ENCODE peak calls at places on chromosomes 6 and 20, in six cellular contexts. C is Peyer's patch, W is tibial nerve, L is thyroid gland, Y is ovary, H is IMR-90. I is an unnamed sample.

GRCh38 chr6:17086469-17086868 is 15.4 kb upstream of the STMND1 start:
- DNase-seq in C (no peak), W (peak; percentile 69), L (peak; percentile 37), Y (no peak), H (peak; percentile 83), I (peak; percentile 74)

GRCh38 chr6:129748212-129748900 is 38.4 kb upstream of the ARHGAP18 start:
- DNase-seq in C (peak; percentile 61), W (peak; percentile 11), L (no peak), Y (no peak), H (peak; percentile 61), I (no peak)

GRCh38 chr20:52494244-52494643 is 302.7 kb upstream of the ZFP64 start:
- DNase-seq in C (no peak), W (no peak), L (no peak), Y (no peak), H (peak; percentile 98), I (no peak)

GRCh38 chr6:168206681-168207274 is 112.8 kb downstream of the DACT2 start:
- DNase-seq in C (no peak), W (no peak), L (peak; percentile 47), Y (no peak), H (no peak), I (peak; percentile 33)

GRCh38 chr6:148808786-148809304 is 62.0 kb downstream of the UST start:
- DNase-seq in C (no peak), W (no peak), L (no peak), Y (no peak), H (no peak), I (no peak)

GRCh38 chr6:4861564-4861963 is 85.4 kb downstream of the CDYL start:
- DNase-seq in C (no peak), W (no peak), L (no peak), Y (no peak), H (no peak), I (no peak)

GRCh38 chr6:67646550-67646949 is 988.5 kb upstream of the ADGRB3 start:
- DNase-seq in C (no peak), W (no peak), L (no peak), Y (no peak), H (no peak), I (no peak)

GRCh38 chr6:113031591-113031990 is 684.5 kb downstream of the RFPL4B start:
- DNase-seq in C (no peak), W (no peak), L (no peak), Y (no peak), H (no peak), I (no peak)

GRCh38 chr6:145453376-145453775 is 281.9 kb downstream of the EPM2A start:
- DNase-seq in C (no peak), W (no peak), L (no peak), Y (no peak), H (no peak), I (no peak)

GRCh38 chr6:28336284-28337024 is 506 bp upstream of the ZSCAN31 start:
- DNase-seq in C (peak; percentile 48), W (peak; percentile 40), L (peak; percentile 19), Y (no peak), H (peak; percentile 31), I (peak; percentile 51)

GRCh38 chr20:57696401-57696961 is 13.3 kb downstream of the PMEPA1 start:
- DNase-seq in C (no peak), W (no peak), L (no peak), Y (no peak), H (no peak), I (no peak)

GRCh38 chr6:4008324-4009047 is 70.5 kb downstream of the FAM217A start:
- DNase-seq in C (no peak), W (no peak), L (no peak), Y (no peak), H (peak; percentile 92), I (no peak)

GRCh38 chr20:62133864-62134263 is 9.3 kb downstream of the PSMA7 start:
- DNase-seq in C (no peak), W (no peak), L (no peak), Y (no peak), H (no peak), I (no peak)

GRCh38 chr6:81895511-81896185 is 143.2 kb upstream of the TENT5A start:
- DNase-seq in C (no peak), W (no peak), L (no peak), Y (no peak), H (peak; percentile 88), I (peak; percentile 22)

GRCh38 chr6:136315594-136315993 is 25.9 kb upstream of the BCLAF1 start:
- DNase-seq in C (no peak), W (no peak), L (no peak), Y (no peak), H (no peak), I (no peak)

GRCh38 chr6:144664947-144665346 is 379.8 kb downstream of the UTRN start:
- DNase-seq in C (no peak), W (no peak), L (no peak), Y (no peak), H (no peak), I (no peak)

GRCh38 chr6:50278663-50279062 is 228.9 kb upstream of the DEFB112 start:
- DNase-seq in C (no peak), W (no peak), L (no peak), Y (no peak), H (no peak), I (no peak)

GRCh38 chr6:38453302-38453701 is 186.4 kb downstream of the BTBD9 start:
- DNase-seq in C (no peak), W (no peak), L (no peak), Y (no peak), H (no peak), I (no peak)

GRCh38 chr6:30754631-30755030 is 10.3 kb upstream of the IER3 start:
- DNase-seq in C (no peak), W (no peak), L (no peak), Y (no peak), H (peak; percentile 76), I (no peak)

GRCh38 chr6:24252215-24252614 is 105.6 kb downstream of the DCDC2 start:
- DNase-seq in C (no peak), W (no peak), L (no peak), Y (no peak), H (no peak), I (no peak)

GRCh38 chr20:63016514-63017075 is 9.8 kb upstream of the BHLHE23 start:
- DNase-seq in C (no peak), W (no peak), L (no peak), Y (no peak), H (no peak), I (no peak)

GRCh38 chr6:90062051-90062450 is 167.8 kb downstream of the GJA10 start:
- DNase-seq in C (no peak), W (no peak), L (no peak), Y (no peak), H (no peak), I (no peak)

GRCh38 chr6:8027965-8028651 is 36.1 kb downstream of the BLOC1S5 start:
- DNase-seq in C (no peak), W (no peak), L (no peak), Y (no peak), H (peak; percentile 38), I (no peak)

GRCh38 chr20:58891076-58891685 is 38.7 kb downstream of the GNAS start:
- DNase-seq in C (peak; percentile 79), W (peak; percentile 62), L (peak; percentile 82), Y (no peak), H (peak; percentile 52), I (peak; percentile 77)
- TF ChIP-seq POLR2A in C (no peak), W (peak; percentile 24), L (peak; percentile 78), Y (peak; percentile 72), H (peak; percentile 91), I (no peak)

DNA sequence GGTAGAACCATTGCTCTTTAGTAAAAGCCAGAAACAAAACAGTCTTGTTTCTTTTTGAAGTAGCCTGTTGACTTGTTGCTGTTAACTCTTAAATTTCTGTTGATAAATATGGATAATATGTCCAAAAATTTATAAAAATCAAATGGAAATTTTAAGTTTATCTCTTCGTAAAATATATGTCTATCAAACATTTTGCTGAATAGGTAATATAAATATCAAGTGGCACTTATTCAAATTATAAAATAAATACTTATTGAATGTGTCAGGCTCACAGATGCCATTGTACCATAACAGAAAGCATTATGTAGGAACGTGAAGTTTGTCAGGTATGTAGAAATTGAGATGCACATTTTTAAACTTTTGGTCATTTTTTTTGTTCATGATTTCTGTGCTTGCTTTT is 216.5 kb downstream of the ARID1B start:
- DNase-seq in C (no peak), W (no peak), L (no peak), Y (no peak), H (no peak), I (no peak)
- H3K36me3 ChIP-seq in C (no peaks in the 10 kb centered on the region), W (no peaks in the 10 kb centered on the region), L (no peaks in the 10 kb centered on the region), Y (no peaks in the 10 kb centered on the region), H (no peaks in the 10 kb centered on the region), I (no peaks in the 10 kb centered on the region)

GRCh38 chr6:20401403-20402180 is at the start of gene E2F3:
- DNase-seq in C (peak; percentile 99), W (peak; percentile 99), L (peak; percentile 100), Y (peak; percentile 99), H (peak; percentile 100), I (peak; percentile 100)
- TF ChIP-seq POLR2A in C (peak; percentile 57), W (no peak), L (no peak), Y (no peak), H (peak; percentile 83), I (no peak)

GRCh38 chr20:43460172-43460829 is 2.6 kb downstream of the SRSF6 start:
- DNase-seq in C (no peak), W (no peak), L (no peak), Y (no peak), H (no peak), I (no peak)

GRCh38 chr20:43462369-43463132 is 4.9 kb downstream of the SRSF6 start:
- DNase-seq in C (no peak), W (no peak), L (no peak), Y (no peak), H (no peak), I (no peak)

GRCh38 chr20:43460830-43461200 is 3.1 kb downstream of the SRSF6 start:
- DNase-seq in C (no peak), W (no peak), L (no peak), Y (no peak), H (no peak), I (no peak)

GRCh38 chr20:43463133-43463863 is 5.6 kb downstream of the SRSF6 start:
- DNase-seq in C (no peak), W (no peak), L (no peak), Y (no peak), H (no peak), I (no peak)

GRCh38 chr20:43461894-43462293 is 4.2 kb downstream of the SRSF6 start:
- DNase-seq in C (no peak), W (no peak), L (no peak), Y (no peak), H (no peak), I (no peak)
- H3K36me3 ChIP-seq in C (no peaks in the 10 kb centered on the region), W (peaks cover 19% of the 10 kb centered on the region), L (peaks cover 60% of the 10 kb centered on the region), Y (no peaks in the 10 kb centered on the region), H (peaks cover 58% of the 10 kb centered on the region), I (no peaks in the 10 kb centered on the region)

DNA sequence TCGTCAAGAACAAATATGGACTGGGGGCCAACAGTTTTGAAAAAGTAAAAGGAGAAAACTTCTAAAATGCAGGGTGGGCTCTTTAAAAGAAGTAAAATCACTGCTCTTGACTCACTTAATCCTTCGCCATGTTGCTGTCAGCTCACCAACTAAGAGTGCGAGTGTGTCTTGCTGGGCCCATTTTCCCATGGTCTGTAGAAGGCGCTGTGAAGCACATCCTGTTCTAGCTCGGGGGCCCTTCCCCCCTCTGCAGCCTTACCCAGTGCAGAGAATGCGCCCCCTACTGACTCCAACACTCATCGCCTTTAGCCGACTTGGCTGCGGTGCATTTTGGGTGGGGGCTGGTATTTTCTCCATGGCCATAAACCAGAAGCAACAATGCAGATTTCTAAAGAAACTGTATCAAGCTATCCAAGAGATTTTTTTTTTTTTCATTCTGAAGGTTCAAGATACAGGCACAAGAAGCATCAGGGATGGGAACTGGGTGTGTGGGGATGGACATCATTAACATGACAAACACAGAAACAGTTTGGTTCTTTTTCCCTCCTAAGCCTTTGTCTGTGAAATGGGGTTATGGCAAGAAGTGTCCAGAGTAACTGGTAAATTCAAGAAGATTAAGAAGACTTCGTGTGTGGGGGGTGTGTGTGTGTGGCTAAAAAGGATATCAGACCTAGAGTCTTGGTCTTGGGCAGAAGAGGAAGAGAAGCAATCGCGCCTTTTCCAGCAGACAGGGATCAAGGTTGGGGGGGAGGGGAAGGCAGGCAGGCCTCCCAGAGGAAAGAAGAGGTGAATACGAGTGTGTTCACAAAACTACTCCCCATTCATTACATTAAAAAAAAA is 1.7 kb downstream of the ADNP start:
- DNase-seq in C (peak; percentile 95), W (peak; percentile 87), L (peak; percentile 93), Y (peak; percentile 81), H (peak; percentile 97), I (peak; percentile 97)
- TF ChIP-seq POLR2A in C (no peak), W (no peak), L (no peak), Y (no peak), H (peak; percentile 25), I (no peak)